ENCODE peak calls at places on chromosomes 13 and 19, in four cellular contexts. One of them, this sample, is unnamed.

GRCh38 chr19:13574933-13575332 is 68.7 kb upstream of the CACNA1A start:
- DNase-seq in anterior cingulate cortex: no peak
- DNase-seq in naive B cell: no peak
- DNase-seq in stimulated activated CD4-positive, alpha-beta T cell treated with anti-CD3 and anti-CD28 coated beads, Interleukin-2, amount 100 ng/mL, for 24 hours: peak
- DNase-seq in this sample: peak

GRCh38 chr13:97715763-97716162 is 237.7 kb upstream of the IPO5 start:
- DNase-seq in anterior cingulate cortex: no peak
- DNase-seq in naive B cell: no peak
- DNase-seq in stimulated activated CD4-positive, alpha-beta T cell treated with anti-CD3 and anti-CD28 coated beads, Interleukin-2, amount 100 ng/mL, for 24 hours: no peak
- DNase-seq in this sample: no peak

GRCh38 chr13:110248449-110249143 is 58.4 kb downstream of the COL4A1 start:
- DNase-seq in anterior cingulate cortex: no peak
- DNase-seq in naive B cell: no peak
- DNase-seq in stimulated activated CD4-positive, alpha-beta T cell treated with anti-CD3 and anti-CD28 coated beads, Interleukin-2, amount 100 ng/mL, for 24 hours: no peak
- DNase-seq in this sample: no peak

GRCh38 chr13:31011193-31011860 is 78.9 kb downstream of the TEX26 start:
- DNase-seq in anterior cingulate cortex: no peak
- DNase-seq in naive B cell: no peak
- DNase-seq in stimulated activated CD4-positive, alpha-beta T cell treated with anti-CD3 and anti-CD28 coated beads, Interleukin-2, amount 100 ng/mL, for 24 hours: no peak
- DNase-seq in this sample: no peak

GRCh38 chr13:26983533-26984315 is 187.9 kb downstream of the USP12 start:
- DNase-seq in anterior cingulate cortex: no peak
- DNase-seq in naive B cell: no peak
- DNase-seq in stimulated activated CD4-positive, alpha-beta T cell treated with anti-CD3 and anti-CD28 coated beads, Interleukin-2, amount 100 ng/mL, for 24 hours: no peak
- DNase-seq in this sample: no peak

GRCh38 chr19:29376855-29377354 is 148.9 kb upstream of the VSTM2B start:
- DNase-seq in anterior cingulate cortex: no peak
- DNase-seq in naive B cell: no peak
- DNase-seq in stimulated activated CD4-positive, alpha-beta T cell treated with anti-CD3 and anti-CD28 coated beads, Interleukin-2, amount 100 ng/mL, for 24 hours: no peak
- DNase-seq in this sample: no peak

GRCh38 chr19:18744019-18744418 is 47.1 kb downstream of the COMP start:
- DNase-seq in anterior cingulate cortex: no peak
- DNase-seq in naive B cell: no peak
- DNase-seq in stimulated activated CD4-positive, alpha-beta T cell treated with anti-CD3 and anti-CD28 coated beads, Interleukin-2, amount 100 ng/mL, for 24 hours: no peak
- DNase-seq in this sample: no peak

GRCh38 chr13:46526763-46527162 is 26.2 kb upstream of the LRCH1 start:
- DNase-seq in anterior cingulate cortex: no peak
- DNase-seq in naive B cell: no peak
- DNase-seq in stimulated activated CD4-positive, alpha-beta T cell treated with anti-CD3 and anti-CD28 coated beads, Interleukin-2, amount 100 ng/mL, for 24 hours: no peak
- DNase-seq in this sample: no peak

GRCh38 chr13:81001828-81002385 is 661.0 kb upstream of the SPRY2 start:
- DNase-seq in anterior cingulate cortex: no peak
- DNase-seq in naive B cell: no peak
- DNase-seq in stimulated activated CD4-positive, alpha-beta T cell treated with anti-CD3 and anti-CD28 coated beads, Interleukin-2, amount 100 ng/mL, for 24 hours: no peak
- DNase-seq in this sample: no peak